ENCODE peak calls at places on chromosome 22, in nine cellular contexts. S is dorsolateral prefrontal cortex, I is PC-3, L is psoas muscle, V is HCT116, M is pancreas, Y is IMR-90, X is uterus, C is left ventricle myocardium inferior. H is an unnamed sample.

GRCh38 chr22:36287881-36288515 is 35.1 kb downstream of the APOL1 start:
- DNase-seq in L (no peak), S (no peak), X (no peak), C (peak), M (peak), I (no peak), V (no peak), Y (no peak), H (no peak)

GRCh38 chr22:46749682-46750529 is 11.9 kb upstream of the CERK start:
- DNase-seq in M (no peak), C (no peak), L (no peak), S (no peak), X (no peak), Y (no peak), V (no peak), I (no peak), H (no peak)

GRCh38 chr22:36563898-36564297 is 34.9 kb upstream of the EIF3D start:
- DNase-seq in C (no peak), X (no peak), L (no peak), M (no peak), Y (no peak), V (no peak), I (no peak), S (no peak), H (no peak)

GRCh38 chr22:30481711-30482110 is 9.9 kb upstream of the SEC14L3 start:
- DNase-seq in V (no peak), C (no peak), I (no peak), Y (peak), M (no peak), S (no peak), L (no peak), X (no peak), H (no peak)

GRCh38 chr22:29266564-29267461 is 968 bp downstream of the RHBDD3 start:
- DNase-seq in X (no peak), L (no peak), C (no peak), I (no peak), V (no peak), Y (peak), M (no peak), S (no peak), H (no peak)

GRCh38 chr22:46106279-46107022 is 43.9 kb upstream of the PPARA start:
- DNase-seq in M (no peak), Y (no peak), I (no peak), V (no peak), C (no peak), S (no peak), X (peak), L (no peak), H (no peak)

GRCh38 chr22:23243006-23243573 is 62.8 kb downstream of the BCR start:
- DNase-seq in I (no peak), M (no peak), S (no peak), V (no peak), C (no peak), L (no peak), Y (no peak), X (no peak), H (peak)

GRCh38 chr22:46852771-46853170 is 90.3 kb downstream of the TBC1D22A start:
- DNase-seq in X (no peak), V (no peak), S (no peak), L (no peak), Y (no peak), C (no peak), M (no peak), I (no peak), H (no peak)

GRCh38 chr22:45757068-45757467 is 85.4 kb downstream of the ATXN10 start:
- DNase-seq in X (no peak), C (peak), S (peak), I (no peak), V (no peak), L (no peak), M (no peak), Y (peak), H (peak)

GRCh38 chr22:36330655-36331305 is 57.0 kb downstream of the MYH9 start:
- DNase-seq in V (no peak), L (no peak), Y (peak), X (peak), I (peak), M (no peak), S (no peak), C (peak), H (no peak)

GRCh38 chr22:17547995-17548755 is 15.1 kb upstream of the SLC25A18 start:
- DNase-seq in X (no peak), M (no peak), S (no peak), I (no peak), L (no peak), Y (no peak), V (no peak), C (no peak), H (no peak)

DNA sequence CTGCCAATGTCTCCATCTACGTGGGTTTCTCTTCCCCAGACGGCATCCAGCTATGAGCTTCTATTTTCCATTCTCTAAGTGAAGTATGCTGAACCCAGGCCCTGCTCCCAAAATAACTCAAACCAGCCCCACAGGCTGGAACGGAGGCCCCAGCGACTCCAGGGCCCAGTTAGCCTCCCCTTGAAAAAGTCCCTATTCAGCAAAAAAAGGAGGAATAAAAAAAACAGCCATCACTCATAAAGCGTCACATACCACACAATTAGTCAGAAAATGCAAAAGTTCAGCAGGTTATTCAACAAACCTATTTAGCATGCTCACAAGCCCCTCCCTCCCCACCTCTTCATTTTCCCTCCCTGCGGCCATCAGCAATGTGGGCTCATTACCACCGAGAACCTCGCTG is 7.2 kb upstream of the MN1 start:
- DNase-seq in M (no peak), Y (no peak), C (no peak), I (no peak), L (no peak), V (no peak), X (no peak), S (no peak), H (no peak)
- H3K27ac ChIP-seq in M (no peak), Y (no peak), C (no peak), I (no peak), L (no peak), V (no peak), X (no peak), S (no peak), H (no peak)

GRCh38 chr22:39239561-39240423 is 5.0 kb downstream of the PDGFB start:
- DNase-seq in Y (no peak), V (no peak), L (peak), I (peak), C (no peak), M (peak), S (no peak), X (no peak), H (peak)

GRCh38 chr22:39241632-39242388 is 3.0 kb downstream of the PDGFB start:
- DNase-seq in C (no peak), L (no peak), X (no peak), V (no peak), M (no peak), Y (no peak), I (no peak), S (no peak), H (no peak)

GRCh38 chr22:39242389-39242808 is 2.4 kb downstream of the PDGFB start:
- DNase-seq in M (no peak), S (no peak), L (no peak), C (no peak), V (no peak), X (no peak), Y (no peak), I (no peak), H (peak)

GRCh38 chr22:39242809-39243442 is 1.9 kb downstream of the PDGFB start:
- DNase-seq in I (peak), X (no peak), M (peak), S (no peak), V (no peak), L (no peak), Y (no peak), C (no peak), H (peak)

DNA sequence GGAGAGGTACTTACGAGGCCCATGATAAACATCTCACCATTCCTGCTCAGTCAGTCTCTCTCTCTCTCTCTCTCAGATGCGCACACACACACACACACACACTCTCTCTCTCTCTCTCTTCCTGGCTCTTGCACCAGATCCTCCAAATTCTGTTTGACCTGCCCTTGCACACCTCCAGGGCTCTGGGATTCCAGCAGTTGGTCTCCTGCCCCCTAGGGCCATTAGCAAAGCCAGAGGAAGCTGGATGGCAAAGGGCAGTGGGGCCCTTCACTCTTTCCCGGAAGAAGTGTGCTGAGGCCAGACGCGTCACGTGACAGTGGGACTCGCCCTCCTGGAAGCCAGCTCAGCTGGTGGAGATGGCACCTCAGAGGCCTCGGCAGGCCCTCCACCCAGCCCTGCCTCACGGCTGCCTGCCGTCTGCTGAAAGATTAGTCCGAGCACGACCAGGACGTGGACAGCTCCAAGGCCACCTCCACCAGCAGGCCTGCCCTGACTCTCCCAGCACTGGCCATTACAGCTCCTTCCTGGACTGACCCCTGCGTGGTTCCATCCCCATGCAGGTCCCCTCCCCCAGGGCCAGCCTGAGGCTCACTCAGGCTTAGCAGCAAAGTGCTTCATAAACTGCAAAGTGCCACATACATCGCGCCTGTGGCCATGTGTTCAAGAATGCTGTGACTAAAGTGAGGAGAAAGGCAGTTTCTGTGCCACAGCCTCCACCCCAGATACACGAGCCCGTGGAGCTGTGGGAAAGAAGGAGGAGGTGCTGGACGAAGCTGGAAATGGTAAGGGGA is 3.7 kb downstream of the PDGFB start:
- DNase-seq in L (peak), I (peak), M (peak), S (no peak), V (peak), Y (no peak), C (peak), X (no peak), H (peak)
- TF ChIP-seq CTCF in L (no peak), I (no peak), M (no peak), S (no peak), V (no peak), Y (no peak), C (no peak), X (no peak), H (no peak)

GRCh38 chr22:39177791-39178190 is 25.3 kb upstream of the CBX7 start:
- DNase-seq in L (no peak), S (no peak), C (peak), M (no peak), Y (no peak), X (peak), V (no peak), I (no peak), H (no peak)
- H3K27ac ChIP-seq in L (peak), S (no peak), C (peak), M (no peak), Y (peak), X (peak), V (no peak), I (peak), H (peak)

DNA sequence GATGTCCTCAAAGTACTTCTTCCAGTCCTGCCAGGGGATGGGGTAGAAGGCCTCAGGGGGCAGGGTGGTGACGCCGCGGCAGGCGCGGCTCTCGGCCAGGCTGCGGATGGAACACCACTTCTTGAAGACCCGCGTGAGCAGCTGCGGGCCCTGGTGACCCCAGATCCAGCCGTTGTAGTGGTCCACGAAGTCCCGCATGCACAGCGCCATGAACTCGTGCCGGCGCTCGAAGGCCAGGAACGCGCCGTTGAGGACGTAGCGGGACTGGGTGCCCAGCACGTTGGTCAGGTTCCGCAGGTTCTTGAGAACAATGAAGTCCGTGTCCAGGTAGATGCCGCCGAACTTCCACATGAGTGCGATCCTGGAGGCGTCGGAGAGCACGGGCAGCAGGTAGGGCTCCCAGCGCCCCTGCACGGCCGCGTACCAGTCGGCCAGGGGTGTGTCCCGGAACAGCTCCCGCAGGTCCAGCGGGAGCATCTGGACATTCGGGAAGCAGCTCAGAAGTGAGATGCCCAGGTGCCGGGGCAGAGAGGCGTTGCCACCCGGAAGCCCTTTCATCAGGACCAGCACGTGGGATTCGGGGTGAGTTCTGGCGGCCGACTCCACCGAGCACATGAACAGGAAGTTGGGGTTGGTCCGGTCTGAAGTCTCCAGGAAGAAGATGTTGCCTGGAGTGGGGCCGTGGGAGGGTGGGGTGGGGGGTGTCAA is 27.5 kb downstream of the A4GALT start:
- DNase-seq in V (no peak), Y (no peak), M (no peak), S (no peak), C (no peak), I (no peak), L (no peak), X (no peak), H (no peak)
- TF ChIP-seq CTCF in V (no peak), Y (no peak), M (no peak), S (no peak), C (no peak), I (no peak), L (no peak), X (no peak), H (no peak)

DNA sequence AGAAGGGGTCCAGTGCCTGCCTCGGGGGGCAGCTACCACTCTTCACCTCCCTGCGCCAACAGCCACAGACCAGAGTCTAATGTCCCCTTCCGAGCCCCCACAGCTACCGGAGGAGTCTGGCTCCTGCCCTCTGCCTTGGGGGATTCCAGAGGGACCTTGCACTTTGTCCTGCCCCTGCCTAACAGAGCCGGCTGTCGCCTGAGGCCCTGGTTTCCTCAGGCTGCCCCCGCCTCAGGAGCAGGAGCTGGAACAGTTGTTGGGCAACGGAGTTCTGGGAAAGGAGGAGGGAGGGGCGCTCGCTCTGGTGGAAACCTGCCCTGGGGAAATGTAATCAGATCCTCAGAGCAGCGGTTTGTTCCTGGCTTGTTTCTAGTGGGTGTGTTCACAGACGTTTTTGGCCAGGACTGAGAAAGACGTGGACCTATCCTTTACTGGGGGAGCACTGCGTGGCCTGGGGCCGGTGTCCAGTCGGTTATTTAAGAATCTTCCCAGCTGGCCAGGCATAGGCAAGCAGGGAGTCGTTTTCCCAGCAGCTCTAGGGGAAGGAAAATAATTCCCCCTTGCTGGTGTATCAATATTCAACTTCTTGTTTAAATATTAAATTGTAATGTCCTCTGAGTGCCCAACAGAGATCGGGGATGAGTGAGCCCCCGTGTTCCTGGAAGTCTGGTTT is 32.3 kb downstream of the A4GALT start:
- DNase-seq in C (peak), M (peak), X (peak), V (no peak), S (peak), I (peak), L (peak), Y (peak), H (peak)
- H3K27ac ChIP-seq in C (peak), M (peak), X (peak), V (peak), S (peak), I (peak), L (peak), Y (peak), H (peak)

GRCh38 chr22:43228330-43228729 is 41.4 kb upstream of the TTLL12 start:
- DNase-seq in I (peak), S (no peak), L (no peak), X (no peak), M (no peak), V (peak), Y (peak), C (no peak), H (no peak)
- TF ChIP-seq CTCF in I (peak), S (no peak), L (peak), X (peak), M (no peak), V (peak), Y (peak), C (peak), H (no peak)